ENCODE peak calls at places on chromosomes 5 and 9, in seven cellular contexts. One of them, this sample, is unnamed.
A peak's percentile ranks its signal among the peaks of the same experiment; 100 is the strongest.

GRCh38 chr9:37952731-37953130 is 48.8 kb upstream of the SLC25A51 start:
- DNase-seq in brain microvascular endothelial cell: peak; percentile 52
- DNase-seq in thyroid gland: no peak
- DNase-seq in CD4-positive, alpha-beta T cell: no peak
- DNase-seq in heart right ventricle: no peak
- DNase-seq in prostate gland: no peak
- DNase-seq in fibroblast of lung: peak; percentile 87
- DNase-seq in this sample: no peak

GRCh38 chr5:39187873-39188731 is 31.3 kb downstream of the FYB1 start:
- DNase-seq in brain microvascular endothelial cell: no peak
- DNase-seq in thyroid gland: no peak
- DNase-seq in CD4-positive, alpha-beta T cell: peak; percentile 36
- DNase-seq in heart right ventricle: no peak
- DNase-seq in prostate gland: no peak
- DNase-seq in fibroblast of lung: no peak
- DNase-seq in this sample: no peak

GRCh38 chr9:129160712-129161533 is 17.1 kb downstream of the IER5L start:
- DNase-seq in brain microvascular endothelial cell: peak; percentile 18
- DNase-seq in thyroid gland: no peak
- DNase-seq in CD4-positive, alpha-beta T cell: no peak
- DNase-seq in heart right ventricle: no peak
- DNase-seq in prostate gland: no peak
- DNase-seq in fibroblast of lung: peak; percentile 77
- DNase-seq in this sample: no peak

GRCh38 chr5:27315541-27316282 is 277.3 kb upstream of the CDH9 start:
- DNase-seq in brain microvascular endothelial cell: peak; percentile 42
- DNase-seq in thyroid gland: no peak
- DNase-seq in CD4-positive, alpha-beta T cell: no peak
- DNase-seq in heart right ventricle: no peak
- DNase-seq in prostate gland: no peak
- DNase-seq in fibroblast of lung: peak; percentile 82
- DNase-seq in this sample: no peak

GRCh38 chr5:120615967-120616645 is 152.0 kb downstream of the PRR16 start:
- DNase-seq in brain microvascular endothelial cell: peak; percentile 70
- DNase-seq in thyroid gland: no peak
- DNase-seq in CD4-positive, alpha-beta T cell: no peak
- DNase-seq in heart right ventricle: no peak
- DNase-seq in prostate gland: no peak
- DNase-seq in fibroblast of lung: peak; percentile 96
- DNase-seq in this sample: no peak

GRCh38 chr9:3980771-3981170 is 319.1 kb downstream of the GLIS3 start:
- DNase-seq in brain microvascular endothelial cell: peak; percentile 16
- DNase-seq in thyroid gland: peak; percentile 88
- DNase-seq in CD4-positive, alpha-beta T cell: no peak
- DNase-seq in heart right ventricle: no peak
- DNase-seq in prostate gland: no peak
- DNase-seq in fibroblast of lung: peak; percentile 84
- DNase-seq in this sample: no peak

GRCh38 chr5:131783874-131784273 is 12.9 kb downstream of the FNIP1 start:
- DNase-seq in brain microvascular endothelial cell: no peak
- DNase-seq in thyroid gland: no peak
- DNase-seq in CD4-positive, alpha-beta T cell: no peak
- DNase-seq in heart right ventricle: no peak
- DNase-seq in prostate gland: no peak
- DNase-seq in fibroblast of lung: no peak
- DNase-seq in this sample: no peak

GRCh38 chr9:122389799-122390481 is 19.1 kb downstream of the PTGS1 start:
- DNase-seq in brain microvascular endothelial cell: no peak
- DNase-seq in thyroid gland: no peak
- DNase-seq in CD4-positive, alpha-beta T cell: no peak
- DNase-seq in heart right ventricle: no peak
- DNase-seq in prostate gland: peak; percentile 63
- DNase-seq in fibroblast of lung: peak; percentile 48
- DNase-seq in this sample: no peak

GRCh38 chr9:127917603-127918002 is 762 bp upstream of the ST6GALNAC4 start:
- DNase-seq in brain microvascular endothelial cell: no peak
- DNase-seq in thyroid gland: no peak
- DNase-seq in CD4-positive, alpha-beta T cell: peak; percentile 4
- DNase-seq in heart right ventricle: no peak
- DNase-seq in prostate gland: no peak
- DNase-seq in fibroblast of lung: no peak
- DNase-seq in this sample: no peak

GRCh38 chr5:174571662-174572397 is 152.6 kb upstream of the MSX2 start:
- DNase-seq in brain microvascular endothelial cell: peak; percentile 88
- DNase-seq in thyroid gland: peak; percentile 11
- DNase-seq in CD4-positive, alpha-beta T cell: no peak
- DNase-seq in heart right ventricle: peak; percentile 15
- DNase-seq in prostate gland: peak; percentile 63
- DNase-seq in fibroblast of lung: peak; percentile 96
- DNase-seq in this sample: peak; percentile 50

GRCh38 chr5:131252824-131253171 is 11.1 kb upstream of the CDC42SE2 start:
- DNase-seq in brain microvascular endothelial cell: no peak
- DNase-seq in thyroid gland: peak; percentile 25
- DNase-seq in CD4-positive, alpha-beta T cell: peak; percentile 83
- DNase-seq in heart right ventricle: peak; percentile 29
- DNase-seq in prostate gland: no peak
- DNase-seq in fibroblast of lung: no peak
- DNase-seq in this sample: peak; percentile 63

GRCh38 chr9:126558051-126558665 is 55.6 kb upstream of the LMX1B start:
- DNase-seq in brain microvascular endothelial cell: peak; percentile 6
- DNase-seq in thyroid gland: peak; percentile 75
- DNase-seq in CD4-positive, alpha-beta T cell: peak; percentile 29
- DNase-seq in heart right ventricle: peak; percentile 50
- DNase-seq in prostate gland: peak; percentile 49
- DNase-seq in fibroblast of lung: peak; percentile 14
- DNase-seq in this sample: peak; percentile 65

GRCh38 chr5:172716796-172717313 is 54.1 kb downstream of the DUSP1 start:
- DNase-seq in brain microvascular endothelial cell: peak; percentile 79
- DNase-seq in thyroid gland: peak; percentile 80
- DNase-seq in CD4-positive, alpha-beta T cell: peak; percentile 76
- DNase-seq in heart right ventricle: peak; percentile 90
- DNase-seq in prostate gland: peak; percentile 76
- DNase-seq in fibroblast of lung: peak; percentile 68
- DNase-seq in this sample: peak; percentile 84

GRCh38 chr5:172715421-172715780 is 55.6 kb downstream of the DUSP1 start:
- DNase-seq in brain microvascular endothelial cell: peak; percentile 18
- DNase-seq in thyroid gland: no peak
- DNase-seq in CD4-positive, alpha-beta T cell: no peak
- DNase-seq in heart right ventricle: no peak
- DNase-seq in prostate gland: no peak
- DNase-seq in fibroblast of lung: no peak
- DNase-seq in this sample: no peak

GRCh38 chr5:172714491-172715420 is 56.2 kb downstream of the DUSP1 start:
- DNase-seq in brain microvascular endothelial cell: peak; percentile 76
- DNase-seq in thyroid gland: peak; percentile 67
- DNase-seq in CD4-positive, alpha-beta T cell: peak; percentile 62
- DNase-seq in heart right ventricle: peak; percentile 76
- DNase-seq in prostate gland: peak; percentile 60
- DNase-seq in fibroblast of lung: peak; percentile 47
- DNase-seq in this sample: peak; percentile 80

GRCh38 chr5:172717481-172718195 is 53.4 kb downstream of the DUSP1 start:
- DNase-seq in brain microvascular endothelial cell: no peak
- DNase-seq in thyroid gland: no peak
- DNase-seq in CD4-positive, alpha-beta T cell: no peak
- DNase-seq in heart right ventricle: no peak
- DNase-seq in prostate gland: no peak
- DNase-seq in fibroblast of lung: no peak
- DNase-seq in this sample: no peak

DNA sequence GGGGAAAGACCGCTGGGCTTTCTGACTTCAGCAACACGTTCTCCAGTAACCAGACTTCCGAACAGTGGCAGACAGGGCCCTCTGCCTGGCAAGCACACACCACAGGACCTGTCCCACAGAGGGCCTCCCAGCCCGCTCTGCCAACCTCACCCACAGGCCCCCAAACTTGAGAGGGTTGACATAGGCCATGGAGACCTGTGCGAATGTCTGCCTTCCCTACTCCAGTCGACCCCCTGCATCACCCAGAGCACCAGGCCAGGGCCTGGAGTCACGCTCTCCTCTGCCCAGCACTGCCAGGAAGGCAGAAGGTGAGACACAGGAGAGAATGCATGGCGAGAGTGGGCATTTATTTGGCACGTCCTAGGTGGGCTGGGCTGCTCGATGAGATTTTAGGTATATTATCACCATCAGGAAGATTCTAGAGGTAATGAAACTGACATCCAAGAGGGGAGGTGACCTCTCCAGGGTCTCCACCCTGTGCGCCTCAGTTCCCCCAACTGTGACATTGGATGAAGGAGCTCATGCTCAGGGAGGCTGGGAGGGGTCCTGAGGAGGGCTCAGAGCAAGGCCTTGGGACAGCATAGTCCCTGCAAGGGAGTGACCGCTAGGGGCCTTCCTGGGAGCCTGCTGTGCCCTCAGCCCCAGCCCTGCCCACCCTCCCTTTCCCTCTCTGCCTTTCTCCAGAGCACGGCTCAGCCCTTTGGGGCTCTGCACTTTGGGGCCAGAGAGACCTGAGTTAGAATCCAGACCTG is 54.9 kb downstream of the DUSP1 start:
- DNase-seq in brain microvascular endothelial cell: no peak
- DNase-seq in thyroid gland: no peak
- DNase-seq in CD4-positive, alpha-beta T cell: no peak
- DNase-seq in heart right ventricle: no peak
- DNase-seq in prostate gland: no peak
- DNase-seq in fibroblast of lung: no peak
- DNase-seq in this sample: no peak
- H3K27ac ChIP-seq in brain microvascular endothelial cell: peak overlapping the region; percentile 68
- H3K27ac ChIP-seq in thyroid gland: peak overlapping the region; percentile 28
- H3K27ac ChIP-seq in CD4-positive, alpha-beta T cell: no peak overlapping the region
- H3K27ac ChIP-seq in heart right ventricle: peak overlapping the region; percentile 78
- H3K27ac ChIP-seq in prostate gland: no peak overlapping the region
- H3K27ac ChIP-seq in fibroblast of lung: peak overlapping the region; percentile 43
- H3K27ac ChIP-seq in this sample: no peak overlapping the region

GRCh38 chr5:128537306-128537998 is 593 bp downstream of the FBN2 start:
- DNase-seq in brain microvascular endothelial cell: peak; percentile 41
- DNase-seq in thyroid gland: peak; percentile 27
- DNase-seq in CD4-positive, alpha-beta T cell: no peak
- DNase-seq in heart right ventricle: peak; percentile 54
- DNase-seq in prostate gland: no peak
- DNase-seq in fibroblast of lung: peak; percentile 64
- DNase-seq in this sample: no peak

GRCh38 chr5:128535225-128535624 is 2.8 kb downstream of the FBN2 start:
- DNase-seq in brain microvascular endothelial cell: no peak
- DNase-seq in thyroid gland: no peak
- DNase-seq in CD4-positive, alpha-beta T cell: no peak
- DNase-seq in heart right ventricle: no peak
- DNase-seq in prostate gland: no peak
- DNase-seq in fibroblast of lung: peak; percentile 10
- DNase-seq in this sample: no peak

GRCh38 chr5:128537999-128538248 is at the start of gene FBN2:
- DNase-seq in brain microvascular endothelial cell: no peak
- DNase-seq in thyroid gland: no peak
- DNase-seq in CD4-positive, alpha-beta T cell: no peak
- DNase-seq in heart right ventricle: no peak
- DNase-seq in prostate gland: no peak
- DNase-seq in fibroblast of lung: no peak
- DNase-seq in this sample: no peak

GRCh38 chr5:128536861-128537305 is 1.2 kb downstream of the FBN2 start:
- DNase-seq in brain microvascular endothelial cell: no peak
- DNase-seq in thyroid gland: no peak
- DNase-seq in CD4-positive, alpha-beta T cell: no peak
- DNase-seq in heart right ventricle: peak; percentile 10
- DNase-seq in prostate gland: no peak
- DNase-seq in fibroblast of lung: peak; percentile 21
- DNase-seq in this sample: no peak

GRCh38 chr5:128536229-128536860 is 1.7 kb downstream of the FBN2 start:
- DNase-seq in brain microvascular endothelial cell: peak; percentile 7
- DNase-seq in thyroid gland: no peak
- DNase-seq in CD4-positive, alpha-beta T cell: no peak
- DNase-seq in heart right ventricle: peak; percentile 14
- DNase-seq in prostate gland: no peak
- DNase-seq in fibroblast of lung: no peak
- DNase-seq in this sample: no peak
- H3K27ac ChIP-seq in brain microvascular endothelial cell: no peak overlapping the region
- H3K27ac ChIP-seq in thyroid gland: no peak overlapping the region
- H3K27ac ChIP-seq in CD4-positive, alpha-beta T cell: no peak overlapping the region
- H3K27ac ChIP-seq in heart right ventricle: no peak overlapping the region
- H3K27ac ChIP-seq in prostate gland: no peak overlapping the region
- H3K27ac ChIP-seq in fibroblast of lung: no peak overlapping the region
- H3K27ac ChIP-seq in this sample: no peak overlapping the region

GRCh38 chr5:154193176-154193575 is 2.6 kb downstream of the GALNT10 start:
- DNase-seq in brain microvascular endothelial cell: no peak
- DNase-seq in thyroid gland: no peak
- DNase-seq in CD4-positive, alpha-beta T cell: no peak
- DNase-seq in heart right ventricle: no peak
- DNase-seq in prostate gland: no peak
- DNase-seq in fibroblast of lung: no peak
- DNase-seq in this sample: no peak

GRCh38 chr5:154193636-154194035 is 3.1 kb downstream of the GALNT10 start:
- DNase-seq in brain microvascular endothelial cell: no peak
- DNase-seq in thyroid gland: no peak
- DNase-seq in CD4-positive, alpha-beta T cell: no peak
- DNase-seq in heart right ventricle: no peak
- DNase-seq in prostate gland: no peak
- DNase-seq in fibroblast of lung: no peak
- DNase-seq in this sample: no peak

GRCh38 chr5:154189819-154190651 is 498 bp upstream of the GALNT10 start:
- DNase-seq in brain microvascular endothelial cell: peak; percentile 51
- DNase-seq in thyroid gland: peak; percentile 87
- DNase-seq in CD4-positive, alpha-beta T cell: peak; percentile 74
- DNase-seq in heart right ventricle: peak; percentile 88
- DNase-seq in prostate gland: peak; percentile 68
- DNase-seq in fibroblast of lung: peak; percentile 73
- DNase-seq in this sample: peak; percentile 89

GRCh38 chr5:154190652-154191304 is at the start of gene GALNT10:
- DNase-seq in brain microvascular endothelial cell: no peak
- DNase-seq in thyroid gland: peak; percentile 65
- DNase-seq in CD4-positive, alpha-beta T cell: peak; percentile 40
- DNase-seq in heart right ventricle: peak; percentile 76
- DNase-seq in prostate gland: peak; percentile 46
- DNase-seq in fibroblast of lung: peak; percentile 67
- DNase-seq in this sample: peak; percentile 53

GRCh38 chr5:154191467-154192261 is 1.1 kb downstream of the GALNT10 start:
- DNase-seq in brain microvascular endothelial cell: no peak
- DNase-seq in thyroid gland: no peak
- DNase-seq in CD4-positive, alpha-beta T cell: peak; percentile 45
- DNase-seq in heart right ventricle: no peak
- DNase-seq in prostate gland: no peak
- DNase-seq in fibroblast of lung: peak; percentile 58
- DNase-seq in this sample: no peak
- H3K27ac ChIP-seq in brain microvascular endothelial cell: no peak overlapping the region
- H3K27ac ChIP-seq in thyroid gland: no peak overlapping the region
- H3K27ac ChIP-seq in CD4-positive, alpha-beta T cell: no peak overlapping the region
- H3K27ac ChIP-seq in heart right ventricle: no peak overlapping the region
- H3K27ac ChIP-seq in prostate gland: no peak overlapping the region
- H3K27ac ChIP-seq in fibroblast of lung: no peak overlapping the region
- H3K27ac ChIP-seq in this sample: no peak overlapping the region

GRCh38 chr5:72814864-72815263 is 1.6 kb upstream of the TNPO1 start:
- DNase-seq in brain microvascular endothelial cell: no peak
- DNase-seq in thyroid gland: no peak
- DNase-seq in CD4-positive, alpha-beta T cell: no peak
- DNase-seq in heart right ventricle: no peak
- DNase-seq in prostate gland: no peak
- DNase-seq in fibroblast of lung: no peak
- DNase-seq in this sample: no peak
- H3K27ac ChIP-seq in brain microvascular endothelial cell: no peak overlapping the region
- H3K27ac ChIP-seq in thyroid gland: peak overlapping the region; percentile 98
- H3K27ac ChIP-seq in CD4-positive, alpha-beta T cell: no peak overlapping the region
- H3K27ac ChIP-seq in heart right ventricle: no peak overlapping the region
- H3K27ac ChIP-seq in prostate gland: peak overlapping the region; percentile 96
- H3K27ac ChIP-seq in fibroblast of lung: no peak overlapping the region
- H3K27ac ChIP-seq in this sample: no peak overlapping the region

GRCh38 chr5:148974638-148975330 is 88.1 kb downstream of the SH3TC2 start:
- DNase-seq in brain microvascular endothelial cell: no peak
- DNase-seq in thyroid gland: no peak
- DNase-seq in CD4-positive, alpha-beta T cell: no peak
- DNase-seq in heart right ventricle: no peak
- DNase-seq in prostate gland: no peak
- DNase-seq in fibroblast of lung: peak; percentile 25
- DNase-seq in this sample: no peak
- H3K27ac ChIP-seq in brain microvascular endothelial cell: no peak overlapping the region
- H3K27ac ChIP-seq in thyroid gland: no peak overlapping the region
- H3K27ac ChIP-seq in CD4-positive, alpha-beta T cell: no peak overlapping the region
- H3K27ac ChIP-seq in heart right ventricle: no peak overlapping the region
- H3K27ac ChIP-seq in prostate gland: no peak overlapping the region
- H3K27ac ChIP-seq in fibroblast of lung: no peak overlapping the region
- H3K27ac ChIP-seq in this sample: no peak overlapping the region

This sample was measured in colonic mucosa.